ENCODE peak calls at places on chromosome 11, in eight cellular contexts. G, D, S, M, R, V, E and J are unnamed samples.

GRCh38 chr11:16612801-16613400 is 125.5 kb upstream of the C11orf58 start:
- DNase-seq in G (peak; percentile 11), D (no peak), S (no peak), M (peak; percentile 12), R (peak; percentile 18), V (no peak), E (no peak), J (no peak)

GRCh38 chr11:95991101-95991500 is 67.2 kb upstream of the MTMR2 start:
- DNase-seq in G (peak; percentile 43), D (no peak), S (no peak), M (no peak), R (no peak), V (no peak), E (peak; percentile 53), J (no peak)

GRCh38 chr11:84019576-84020194 is 733.5 kb upstream of the CCDC90B start:
- DNase-seq in G (peak; percentile 89), D (no peak), S (no peak), M (no peak), R (no peak), V (peak; percentile 81), E (no peak), J (no peak)

GRCh38 chr11:123137496-123138270 is 57.4 kb downstream of the CLMP start:
- DNase-seq in G (peak; percentile 81), D (peak; percentile 94), S (peak; percentile 96), M (peak; percentile 70), R (peak; percentile 88), V (peak; percentile 75), E (no peak), J (no peak)

GRCh38 chr11:114960117-114960516 is 281.8 kb downstream of the NXPE2 start:
- DNase-seq in G (no peak), D (no peak), S (no peak), M (no peak), R (no peak), V (no peak), E (no peak), J (no peak)

GRCh38 chr11:128802358-128802981 is 64.6 kb downstream of the KCNJ1 start:
- DNase-seq in G (no peak), D (no peak), S (no peak), M (peak; percentile 27), R (peak; percentile 47), V (peak; percentile 43), E (peak; percentile 36), J (no peak)

GRCh38 chr11:75277991-75278790 is 37.6 kb downstream of the TPBGL start:
- DNase-seq in G (no peak), D (no peak), S (peak; percentile 76), M (no peak), R (no peak), V (no peak), E (no peak), J (no peak)

GRCh38 chr11:76007179-76007578 is 192.2 kb downstream of the UVRAG start:
- DNase-seq in G (peak; percentile 86), D (no peak), S (no peak), M (no peak), R (no peak), V (no peak), E (no peak), J (no peak)

GRCh38 chr11:67614730-67615454 is 8.2 kb downstream of the NDUFV1 start:
- DNase-seq in G (no peak), D (no peak), S (no peak), M (no peak), R (no peak), V (no peak), E (no peak), J (no peak)

GRCh38 chr11:59968395-59968783 is 4.6 kb downstream of the OOSP4A start:
- DNase-seq in G (no peak), D (no peak), S (no peak), M (no peak), R (no peak), V (no peak), E (no peak), J (no peak)

GRCh38 chr11:59967677-59968394 is 4.0 kb downstream of the OOSP4A start:
- DNase-seq in G (no peak), D (no peak), S (no peak), M (no peak), R (no peak), V (no peak), E (no peak), J (no peak)

GRCh38 chr11:59973097-59973496 is 9.3 kb downstream of the OOSP4A start:
- DNase-seq in G (no peak), D (no peak), S (no peak), M (no peak), R (no peak), V (no peak), E (no peak), J (no peak)
- TF ChIP-seq CTCF in G (no peak), D (no peak), S (no peak), M (no peak), R (no peak), V (no peak), E (no peak), J (no peak)

DNA sequence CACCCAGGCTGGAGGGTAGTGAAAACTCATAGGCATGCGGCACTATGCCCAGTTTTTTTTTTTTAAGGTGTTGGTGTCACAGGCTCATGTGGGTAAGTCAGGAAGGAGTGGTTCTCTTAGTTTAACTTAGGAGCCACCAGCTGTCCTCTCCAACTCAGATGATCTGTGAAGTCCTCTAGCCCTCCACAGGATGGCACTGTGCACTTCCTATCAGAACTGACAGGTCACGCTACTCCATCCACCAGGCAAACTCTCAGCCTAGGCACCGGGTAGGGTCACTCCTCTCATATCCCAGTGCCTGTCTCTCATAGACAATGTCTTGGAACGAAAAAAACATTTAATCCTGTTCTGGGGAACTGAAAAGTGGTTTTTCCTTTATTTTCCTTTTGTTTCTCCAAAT is 16.5 kb downstream of the NAP1L4 start:
- DNase-seq in G (no peak), D (no peak), S (peak; percentile 70), M (no peak), R (no peak), V (peak; percentile 73), E (peak; percentile 45), J (no peak)
- TF ChIP-seq CTCF in G (peak; percentile 65), D (peak; percentile 60), S (no peak), M (peak; percentile 29), R (peak; percentile 50), V (peak; percentile 74), E (peak; percentile 25), J (peak; percentile 37)

GRCh38 chr11:86952221-86952875 is 2.8 kb downstream of the FZD4 start:
- DNase-seq in G (peak; percentile 57), D (no peak), S (no peak), M (no peak), R (no peak), V (peak; percentile 43), E (no peak), J (no peak)

GRCh38 chr11:86954288-86955110 is 696 bp downstream of the FZD4 start:
- DNase-seq in G (no peak), D (peak; percentile 85), S (no peak), M (peak; percentile 43), R (peak; percentile 52), V (no peak), E (peak; percentile 6), J (no peak)

GRCh38 chr11:86951706-86952105 is 3.5 kb downstream of the FZD4 start:
- DNase-seq in G (no peak), D (no peak), S (no peak), M (no peak), R (no peak), V (no peak), E (no peak), J (no peak)

GRCh38 chr11:86955111-86955673 is at the start of gene FZD4:
- DNase-seq in G (peak; percentile 88), D (peak; percentile 96), S (peak; percentile 96), M (peak; percentile 94), R (peak; percentile 96), V (peak; percentile 91), E (peak; percentile 90), J (peak; percentile 72)

GRCh38 chr11:86952933-86953637 is 2.1 kb downstream of the FZD4 start:
- DNase-seq in G (peak; percentile 36), D (no peak), S (no peak), M (no peak), R (no peak), V (peak; percentile 76), E (no peak), J (no peak)
- TF ChIP-seq CTCF in G (no peak), D (no peak), S (no peak), M (no peak), R (no peak), V (peak; percentile 35), E (no peak), J (no peak)

GRCh38 chr11:60915250-60915914 is 1.4 kb downstream of the TMEM109 start:
- DNase-seq in G (peak; percentile 61), D (no peak), S (peak; percentile 88), M (peak; percentile 57), R (peak; percentile 64), V (peak; percentile 44), E (peak; percentile 82), J (no peak)
- TF ChIP-seq CTCF in G (peak; percentile 2), D (peak; percentile 53), S (no peak), M (no peak), R (peak; percentile 38), V (peak; percentile 45), E (peak; percentile 61), J (peak; percentile 38)

DNA sequence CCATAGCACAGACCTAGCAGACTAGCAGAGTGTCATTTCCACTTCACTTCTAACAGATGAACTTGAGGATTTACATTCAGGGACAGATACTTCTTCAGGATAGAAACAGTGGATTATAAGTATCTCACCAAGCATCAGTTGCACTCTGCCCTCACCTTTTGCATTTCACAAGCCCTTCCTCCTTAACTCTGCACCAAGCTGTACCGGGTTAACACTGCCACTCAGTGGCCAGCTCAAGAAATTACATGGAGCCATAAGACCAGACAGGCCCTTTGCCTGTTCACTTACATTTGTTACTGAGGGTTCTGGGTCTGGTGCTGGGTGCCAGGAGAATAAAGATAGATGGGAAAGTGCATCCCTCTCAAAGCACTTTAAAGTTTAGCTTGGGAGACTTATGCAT is 309.8 kb downstream of the SHANK2 start:
- DNase-seq in G (no peak), D (no peak), S (no peak), M (peak; percentile 25), R (no peak), V (peak; percentile 7), E (no peak), J (no peak)
- TF ChIP-seq CTCF in G (peak; percentile 27), D (peak; percentile 33), S (no peak), M (no peak), R (peak; percentile 12), V (peak; percentile 47), E (no peak), J (peak; percentile 23)

GRCh38 chr11:63917685-63918523 is 940 bp upstream of the RCOR2 start:
- DNase-seq in G (no peak), D (no peak), S (no peak), M (peak; percentile 67), R (peak; percentile 89), V (peak; percentile 38), E (no peak), J (no peak)

GRCh38 chr11:63916837-63917684 is at the start of gene RCOR2:
- DNase-seq in G (peak; percentile 80), D (peak; percentile 90), S (peak; percentile 94), M (peak; percentile 88), R (peak; percentile 94), V (peak; percentile 81), E (peak; percentile 74), J (peak; percentile 89)

GRCh38 chr11:63914896-63915681 is 1.9 kb downstream of the RCOR2 start:
- DNase-seq in G (no peak), D (no peak), S (no peak), M (peak; percentile 30), R (no peak), V (no peak), E (no peak), J (no peak)

GRCh38 chr11:63913866-63914830 is 2.8 kb downstream of the RCOR2 start:
- DNase-seq in G (no peak), D (no peak), S (no peak), M (no peak), R (no peak), V (no peak), E (no peak), J (no peak)

GRCh38 chr11:63915961-63916836 is 765 bp downstream of the RCOR2 start:
- DNase-seq in G (no peak), D (no peak), S (peak; percentile 90), M (peak; percentile 85), R (peak; percentile 78), V (peak; percentile 24), E (no peak), J (no peak)
- TF ChIP-seq CTCF in G (peak; percentile 59), D (peak; percentile 63), S (no peak), M (peak; percentile 58), R (peak; percentile 59), V (peak; percentile 54), E (peak; percentile 51), J (peak; percentile 57)